ENCODE peak calls at places on chromosome 6, in four cellular contexts. S is left cardiac atrium, R is PC-3, N is AG04450. H is an unnamed sample.

GRCh38 chr6:61886608-61887259 is 399.3 kb downstream of the KHDRBS2 start:
- DNase-seq in N (no peak), S (no peak), R (peak; percentile 17), H (no peak)

GRCh38 chr6:113381957-113382356 is 475.2 kb upstream of the MARCKS start:
- DNase-seq in R (peak; percentile 42), S (no peak), N (no peak), H (peak; percentile 66)

GRCh38 chr6:163711615-163712568 is 297.4 kb downstream of the QKI start:
- DNase-seq in R (no peak), S (peak; percentile 76), N (no peak), H (no peak)

GRCh38 chr6:49565261-49565660 is 14.8 kb downstream of the C6orf141 start:
- DNase-seq in N (no peak), S (no peak), R (no peak), H (no peak)

GRCh38 chr6:84522135-84522535 is 242.3 kb downstream of the TBX18 start:
- DNase-seq in N (peak; percentile 16), S (peak; percentile 28), R (peak; percentile 83), H (peak; percentile 22)

GRCh38 chr6:46521464-46521971 is 30.3 kb upstream of the RCAN2 start:
- DNase-seq in S (no peak), R (no peak), N (no peak), H (no peak)

GRCh38 chr6:82525775-82526515 is 162.3 kb downstream of the TPBG start:
- DNase-seq in R (no peak), N (no peak), S (no peak), H (no peak)

GRCh38 chr6:128882560-128882959 is 378 bp upstream of the LAMA2 start:
- DNase-seq in R (no peak), N (no peak), S (no peak), H (no peak)

GRCh38 chr6:106724848-106725247 is 95.5 kb downstream of the QRSL1 start:
- DNase-seq in R (peak; percentile 48), S (no peak), N (no peak), H (no peak)

GRCh38 chr6:12899080-12899815 is 182.7 kb downstream of the PHACTR1 start:
- DNase-seq in S (no peak), R (no peak), N (no peak), H (no peak)

GRCh38 chr6:113385020-113385431 is 472.1 kb upstream of the MARCKS start:
- DNase-seq in N (no peak), S (no peak), R (peak; percentile 33), H (no peak)

GRCh38 chr6:16684896-16685554 is 76.2 kb downstream of the ATXN1 start:
- DNase-seq in S (no peak), R (peak; percentile 72), N (no peak), H (no peak)